ENCODE peak calls at places on chromosomes 3 and 15, in five cellular contexts. M is IMR-90, A is progenitor cell of endocrine pancreas, N is GM10248, T is Peyer's patch. Y is an unnamed sample.

GRCh38 chr3:192727032-192727847 is at the start of gene FGF12:
- DNase-seq in N (peak; percentile 17), T (no peak), M (peak; percentile 0), A (peak; percentile 86), Y (peak; percentile 81)

GRCh38 chr3:126349611-126350501 is 7.4 kb downstream of the KLF15 start:
- DNase-seq in M (no peak), N (no peak), T (no peak), A (no peak), Y (no peak)

GRCh38 chr3:15051531-15051930 is 13.6 kb downstream of the MRPS25 start:
- DNase-seq in N (peak; percentile 72), T (peak; percentile 34), A (peak; percentile 21), M (peak; percentile 20), Y (no peak)

GRCh38 chr3:69462826-69463100 is 76.9 kb upstream of the FRMD4B start:
- DNase-seq in M (no peak), A (no peak), N (no peak), T (no peak), Y (no peak)

GRCh38 chr15:96703794-96704550 is 373.5 kb downstream of the NR2F2 start:
- DNase-seq in A (no peak), T (no peak), N (no peak), M (no peak), Y (no peak)

GRCh38 chr3:108091498-108092259 is 848 bp upstream of the CD47 start:
- DNase-seq in A (no peak), T (no peak), N (no peak), M (no peak), Y (peak; percentile 72)

GRCh38 chr3:40504636-40505430 is 1.0 kb upstream of the ZNF620 start:
- DNase-seq in A (no peak), M (peak; percentile 99), N (no peak), T (no peak), Y (no peak)

GRCh38 chr15:100310511-100310910 is 31.3 kb downstream of the ADAMTS17 start:
- DNase-seq in N (no peak), T (no peak), A (no peak), M (no peak), Y (no peak)

GRCh38 chr15:67240235-67241131 is 14.0 kb downstream of the AAGAB start:
- DNase-seq in M (no peak), A (no peak), N (peak; percentile 21), T (no peak), Y (no peak)

GRCh38 chr3:53375019-53375418 is 27.7 kb upstream of the DCP1A start:
- DNase-seq in A (peak; percentile 50), N (peak; percentile 71), M (peak; percentile 41), T (peak; percentile 17), Y (no peak)

GRCh38 chr3:49794431-49794830 is 5.2 kb downstream of the CDHR4 start:
- DNase-seq in N (no peak), M (no peak), T (no peak), A (no peak), Y (no peak)

GRCh38 chr3:20080956-20081554 is 40.8 kb downstream of the KAT2B start:
- DNase-seq in N (no peak), A (no peak), M (peak; percentile 6), T (peak; percentile 26), Y (no peak)

GRCh38 chr3:59388555-59389280 is 338.9 kb upstream of the CFAP20DC start:
- DNase-seq in M (no peak), A (no peak), N (peak; percentile 38), T (no peak), Y (no peak)

GRCh38 chr15:22979069-22979698 is 984 bp downstream of the CYFIP1 start:
- DNase-seq in N (peak; percentile 68), T (peak; percentile 49), M (peak; percentile 42), A (peak; percentile 37), Y (peak; percentile 78)

GRCh38 chr3:105518806-105519418 is 152.2 kb downstream of the ALCAM start:
- DNase-seq in A (peak; percentile 10), M (peak; percentile 73), T (no peak), N (peak; percentile 45), Y (no peak)

GRCh38 chr3:189778340-189778950 is 147.3 kb downstream of the TP63 start:
- DNase-seq in N (peak; percentile 8), M (no peak), A (no peak), T (no peak), Y (no peak)

GRCh38 chr3:161171639-161172552 is 49.2 kb upstream of the NMD3 start:
- DNase-seq in M (no peak), N (no peak), T (no peak), A (no peak), Y (no peak)

GRCh38 chr15:48641416-48641815 is 4.1 kb downstream of the FBN1 start:
- DNase-seq in N (peak; percentile 20), M (peak; percentile 47), A (no peak), T (no peak), Y (no peak)

GRCh38 chr3:134721214-134721613 is 70.4 kb upstream of the KY start:
- DNase-seq in A (no peak), M (no peak), N (no peak), T (no peak), Y (no peak)

GRCh38 chr3:160133757-160134156 is 91.5 kb upstream of the C3orf80 start:
- DNase-seq in T (no peak), M (no peak), N (no peak), A (no peak), Y (no peak)

GRCh38 chr3:122271246-122271898 is 53.7 kb upstream of the CSTA start:
- DNase-seq in N (no peak), T (no peak), M (no peak), A (no peak), Y (no peak)

GRCh38 chr3:24475945-24476344 is 18.7 kb downstream of the THRB start:
- DNase-seq in M (no peak), T (no peak), N (no peak), A (no peak), Y (no peak)

GRCh38 chr15:63015618-63016017 is 26.9 kb upstream of the TPM1 start:
- DNase-seq in N (no peak), T (no peak), A (no peak), M (peak; percentile 80), Y (no peak)

GRCh38 chr15:79629687-79630086 is 197.6 kb downstream of the MINAR1 start:
- DNase-seq in A (no peak), N (no peak), M (peak; percentile 41), T (no peak), Y (no peak)

DNA sequence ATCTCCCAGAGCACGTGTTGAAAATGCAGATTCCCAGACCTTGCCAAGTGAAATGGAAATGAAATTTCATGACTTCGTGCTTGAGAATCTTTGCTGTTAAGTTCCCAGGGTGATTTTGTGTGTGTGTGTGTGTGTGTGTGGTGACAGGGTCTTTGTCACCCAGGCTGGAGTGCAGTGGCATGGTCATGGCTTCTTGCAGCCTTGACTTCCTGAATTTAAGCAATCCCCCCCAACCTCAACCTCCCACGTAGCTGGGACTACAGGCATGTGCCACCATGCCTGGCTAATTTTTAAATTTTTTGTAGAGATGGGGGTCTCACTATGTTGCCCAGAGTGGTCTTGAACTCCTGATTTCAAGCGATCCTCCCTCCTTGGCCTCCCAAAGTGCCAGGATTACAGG is 2.4 kb upstream of the INTS14 start:
- DNase-seq in M (no peak), A (no peak), T (no peak), N (no peak), Y (no peak)
- TF ChIP-seq CTCF in M (no peak), A (no peak), T (no peak), N (no peak), Y (no peak)

GRCh38 chr15:92200891-92201290 is 192.8 kb upstream of the ST8SIA2 start:
- DNase-seq in A (no peak), N (no peak), M (no peak), T (no peak), Y (no peak)

DNA sequence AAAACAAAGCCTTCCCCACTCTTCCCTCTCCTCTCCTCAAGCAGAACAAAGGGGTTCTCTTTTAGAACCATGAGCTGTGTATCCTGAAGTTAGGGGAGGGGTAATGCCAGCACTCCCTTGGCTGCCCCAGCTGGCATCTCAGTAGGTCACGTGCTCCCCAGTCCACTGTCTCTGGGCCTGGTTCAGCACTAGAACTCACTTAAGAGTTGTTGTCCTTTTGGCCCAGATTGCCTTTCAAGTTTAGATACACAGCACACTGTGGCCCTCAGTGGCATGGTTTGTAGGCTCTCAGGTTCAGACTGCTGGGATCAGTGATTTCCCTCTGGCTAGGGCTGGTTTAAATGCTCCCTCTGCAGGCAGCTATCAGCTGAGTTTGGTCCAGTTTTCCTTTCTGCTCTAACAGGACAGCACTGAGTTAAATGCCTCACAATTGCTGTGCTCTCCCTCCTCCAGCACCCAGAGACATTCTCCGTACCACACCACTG is 188.4 kb upstream of the ST8SIA2 start:
- DNase-seq in T (no peak), N (no peak), A (no peak), M (no peak), Y (no peak)
- TF ChIP-seq CTCF in T (peak; percentile 42), N (no peak), A (peak; percentile 40), M (no peak), Y (peak; percentile 37)

GRCh38 chr15:95371664-95372063 is 958.8 kb upstream of the NR2F2 start:
- DNase-seq in T (no peak), M (peak; percentile 79), A (no peak), N (no peak), Y (no peak)
- TF ChIP-seq CTCF in T (no peak), M (no peak), A (no peak), N (no peak), Y (no peak)

GRCh38 chr3:157447026-157447694 is 10.5 kb downstream of the PTX3 start:
- DNase-seq in T (no peak), A (no peak), N (no peak), M (peak; percentile 70), Y (no peak)
- TF ChIP-seq CTCF in T (no peak), A (peak; percentile 30), N (no peak), M (peak; percentile 68), Y (peak; percentile 73)

DNA sequence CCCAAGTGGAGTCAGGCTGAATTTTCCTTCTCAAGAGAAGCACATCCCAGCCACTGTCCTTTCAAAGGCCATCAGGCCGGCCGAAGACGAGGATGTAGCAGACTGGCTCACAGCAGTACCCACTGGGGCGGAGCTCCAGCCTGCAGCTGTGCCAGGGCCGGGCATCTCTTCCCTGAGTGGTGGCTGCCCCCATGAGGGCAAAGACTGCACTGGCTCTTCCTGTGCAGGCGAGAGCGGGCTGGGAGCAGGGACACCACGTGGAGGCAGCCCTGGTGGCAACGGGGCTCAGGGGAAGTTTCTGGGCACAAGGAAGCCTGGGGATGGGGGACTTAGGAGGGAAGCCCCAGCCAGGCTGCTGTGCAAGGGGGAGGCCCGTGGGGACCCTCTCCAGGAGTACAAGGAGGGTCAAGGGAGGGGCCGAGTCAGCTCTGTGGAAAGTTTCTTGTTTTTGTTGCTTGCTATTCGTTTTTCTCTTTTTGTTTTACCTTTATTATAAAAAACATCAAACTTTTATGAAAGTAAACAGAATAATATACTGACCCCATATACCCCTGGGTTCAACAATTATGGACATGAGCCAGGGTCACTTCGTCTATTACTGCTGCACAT is 66.1 kb downstream of the RPN1 start:
- DNase-seq in T (no peak), M (peak; percentile 56), N (no peak), A (peak; percentile 31), Y (no peak)
- TF ChIP-seq CTCF in T (peak; percentile 64), M (peak; percentile 80), N (peak; percentile 30), A (peak; percentile 65), Y (peak; percentile 67)

GRCh38 chr15:70907784-70908471 is 15.3 kb downstream of the LRRC49 start:
- DNase-seq in T (no peak), N (no peak), A (no peak), M (no peak), Y (no peak)
- TF ChIP-seq CTCF in T (no peak), N (no peak), A (peak; percentile 40), M (no peak), Y (peak; percentile 65)

Y was measured in type B pancreatic cell.